ENCODE peak calls at places on chromosomes 13 and 19, in seven cellular contexts. One of them, this sample, is unnamed.

GRCh38 chr13:79678100-79678499 is 197.1 kb downstream of the NDFIP2 start:
- DNase-seq in right atrium auricular region: no peak
- DNase-seq in hepatocyte: peak; percentile 21
- DNase-seq in iPS DF 6.9: no peak
- DNase-seq in breast epithelium: no peak
- DNase-seq in fibroblast of lung: peak; percentile 72
- DNase-seq in aorta: no peak
- DNase-seq in this sample: no peak

GRCh38 chr19:49441210-49441959 is at the start of gene SLC17A7:
- DNase-seq in right atrium auricular region: peak; percentile 71
- DNase-seq in hepatocyte: peak; percentile 59
- DNase-seq in iPS DF 6.9: no peak
- DNase-seq in breast epithelium: no peak
- DNase-seq in fibroblast of lung: no peak
- DNase-seq in aorta: peak; percentile 69
- DNase-seq in this sample: no peak

GRCh38 chr19:33649919-33650305 is 28.2 kb downstream of the CHST8 start:
- DNase-seq in right atrium auricular region: no peak
- DNase-seq in hepatocyte: no peak
- DNase-seq in iPS DF 6.9: no peak
- DNase-seq in breast epithelium: no peak
- DNase-seq in fibroblast of lung: no peak
- DNase-seq in aorta: no peak
- DNase-seq in this sample: no peak

GRCh38 chr13:85997587-85997986 is 198.4 kb upstream of the SLITRK6 start:
- DNase-seq in right atrium auricular region: no peak
- DNase-seq in hepatocyte: no peak
- DNase-seq in iPS DF 6.9: no peak
- DNase-seq in breast epithelium: no peak
- DNase-seq in fibroblast of lung: no peak
- DNase-seq in aorta: no peak
- DNase-seq in this sample: no peak

GRCh38 chr13:46615888-46616531 is 63.0 kb downstream of the LRCH1 start:
- DNase-seq in right atrium auricular region: no peak
- DNase-seq in hepatocyte: peak; percentile 20
- DNase-seq in iPS DF 6.9: no peak
- DNase-seq in breast epithelium: no peak
- DNase-seq in fibroblast of lung: peak; percentile 20
- DNase-seq in aorta: no peak
- DNase-seq in this sample: no peak

GRCh38 chr19:16185123-16185924 is at the start of gene FAM32A:
- DNase-seq in right atrium auricular region: peak; percentile 100
- DNase-seq in hepatocyte: peak; percentile 98
- DNase-seq in iPS DF 6.9: peak; percentile 94
- DNase-seq in breast epithelium: peak; percentile 99
- DNase-seq in fibroblast of lung: peak; percentile 99
- DNase-seq in aorta: peak; percentile 99
- DNase-seq in this sample: peak; percentile 99

GRCh38 chr13:29227560-29227959 is 367.9 kb downstream of the SLC7A1 start:
- DNase-seq in right atrium auricular region: no peak
- DNase-seq in hepatocyte: peak; percentile 12
- DNase-seq in iPS DF 6.9: no peak
- DNase-seq in breast epithelium: no peak
- DNase-seq in fibroblast of lung: no peak
- DNase-seq in aorta: no peak
- DNase-seq in this sample: no peak

GRCh38 chr13:101596803-101597202 is 144.3 kb downstream of the ITGBL1 start:
- DNase-seq in right atrium auricular region: no peak
- DNase-seq in hepatocyte: no peak
- DNase-seq in iPS DF 6.9: no peak
- DNase-seq in breast epithelium: no peak
- DNase-seq in fibroblast of lung: no peak
- DNase-seq in aorta: no peak
- DNase-seq in this sample: no peak

GRCh38 chr19:11814707-11815050 is 606 bp downstream of the ZNF440 start:
- DNase-seq in right atrium auricular region: no peak
- DNase-seq in hepatocyte: peak; percentile 50
- DNase-seq in iPS DF 6.9: no peak
- DNase-seq in breast epithelium: no peak
- DNase-seq in fibroblast of lung: peak; percentile 42
- DNase-seq in aorta: no peak
- DNase-seq in this sample: no peak

GRCh38 chr13:21219044-21219381 is 42.6 kb downstream of the MRPL57 start:
- DNase-seq in right atrium auricular region: no peak
- DNase-seq in hepatocyte: no peak
- DNase-seq in iPS DF 6.9: no peak
- DNase-seq in breast epithelium: no peak
- DNase-seq in fibroblast of lung: no peak
- DNase-seq in aorta: no peak
- DNase-seq in this sample: no peak

GRCh38 chr19:20078696-20079095 is 896 bp downstream of the ZNF90 start:
- DNase-seq in right atrium auricular region: no peak
- DNase-seq in hepatocyte: peak; percentile 53
- DNase-seq in iPS DF 6.9: no peak
- DNase-seq in breast epithelium: no peak
- DNase-seq in fibroblast of lung: peak; percentile 31
- DNase-seq in aorta: peak; percentile 49
- DNase-seq in this sample: peak; percentile 5

GRCh38 chr13:92196566-92197256 is 798.3 kb downstream of the GPC5 start:
- DNase-seq in right atrium auricular region: no peak
- DNase-seq in hepatocyte: no peak
- DNase-seq in iPS DF 6.9: no peak
- DNase-seq in breast epithelium: no peak
- DNase-seq in fibroblast of lung: peak; percentile 24
- DNase-seq in aorta: no peak
- DNase-seq in this sample: no peak

GRCh38 chr19:50909240-50910070 is 1.7 kb downstream of the KLK4 start:
- DNase-seq in right atrium auricular region: no peak
- DNase-seq in hepatocyte: peak; percentile 69
- DNase-seq in iPS DF 6.9: peak; percentile 77
- DNase-seq in breast epithelium: peak; percentile 44
- DNase-seq in fibroblast of lung: no peak
- DNase-seq in aorta: peak; percentile 53
- DNase-seq in this sample: peak; percentile 62

GRCh38 chr19:29724102-29724641 is 9.1 kb upstream of the C19orf12 start:
- DNase-seq in right atrium auricular region: no peak
- DNase-seq in hepatocyte: peak; percentile 46
- DNase-seq in iPS DF 6.9: no peak
- DNase-seq in breast epithelium: no peak
- DNase-seq in fibroblast of lung: peak; percentile 32
- DNase-seq in aorta: no peak
- DNase-seq in this sample: no peak

GRCh38 chr13:31204592-31204991 is 4.8 kb downstream of the B3GLCT start:
- DNase-seq in right atrium auricular region: no peak
- DNase-seq in hepatocyte: peak; percentile 35
- DNase-seq in iPS DF 6.9: no peak
- DNase-seq in breast epithelium: no peak
- DNase-seq in fibroblast of lung: peak; percentile 78
- DNase-seq in aorta: no peak
- DNase-seq in this sample: no peak

GRCh38 chr19:8638078-8638619 is 7.7 kb downstream of the NFILZ start:
- DNase-seq in right atrium auricular region: no peak
- DNase-seq in hepatocyte: no peak
- DNase-seq in iPS DF 6.9: no peak
- DNase-seq in breast epithelium: no peak
- DNase-seq in fibroblast of lung: peak; percentile 89
- DNase-seq in aorta: peak; percentile 85
- DNase-seq in this sample: peak; percentile 47

DNA sequence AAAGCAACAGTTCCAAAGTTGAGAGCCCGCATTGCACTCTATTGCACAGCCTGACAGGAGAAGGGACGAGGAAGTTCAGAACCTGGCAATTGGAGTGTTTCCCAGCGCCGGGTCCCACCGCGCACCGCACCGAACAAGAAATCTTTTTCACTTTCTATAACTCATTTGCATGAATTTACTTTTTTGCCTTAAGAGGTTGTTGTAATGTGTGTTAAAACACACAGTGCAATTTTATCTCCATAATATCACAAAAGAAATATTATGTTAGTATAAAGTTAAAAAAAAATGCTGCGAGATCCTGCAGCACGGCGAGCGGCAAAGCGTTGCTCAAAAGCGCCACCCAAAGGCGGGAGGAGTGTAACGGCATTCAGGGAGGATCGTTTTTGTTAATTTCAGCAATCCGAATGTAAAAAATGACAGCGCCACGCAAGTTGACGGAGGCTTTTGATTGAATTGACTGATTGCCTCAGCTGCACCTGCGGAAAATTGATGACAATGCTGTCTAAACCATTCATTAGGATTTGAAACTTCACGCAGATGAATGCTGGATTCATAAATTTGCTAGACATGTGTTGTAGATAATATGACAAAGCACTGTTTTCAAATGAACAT is 303.6 kb upstream of the ZNF507 start:
- DNase-seq in right atrium auricular region: no peak
- DNase-seq in hepatocyte: peak; percentile 76
- DNase-seq in iPS DF 6.9: peak; percentile 5
- DNase-seq in breast epithelium: no peak
- DNase-seq in fibroblast of lung: peak; percentile 21
- DNase-seq in aorta: no peak
- DNase-seq in this sample: peak; percentile 41
- H3K27me3 ChIP-seq in right atrium auricular region: no peaks in the 10 kb centered on the region
- H3K27me3 ChIP-seq in hepatocyte: peaks cover 21% of the 10 kb centered on the region
- H3K27me3 ChIP-seq in iPS DF 6.9: peaks cover 2% of the 10 kb centered on the region
- H3K27me3 ChIP-seq in breast epithelium: no peaks in the 10 kb centered on the region
- H3K27me3 ChIP-seq in fibroblast of lung: no peaks in the 10 kb centered on the region
- H3K27me3 ChIP-seq in aorta: no peaks in the 10 kb centered on the region
- H3K27me3 ChIP-seq in this sample: peaks cover 6% of the 10 kb centered on the region

GRCh38 chr19:39317476-39317875 is 3.2 kb downstream of the LRFN1 start:
- DNase-seq in right atrium auricular region: no peak
- DNase-seq in hepatocyte: no peak
- DNase-seq in iPS DF 6.9: no peak
- DNase-seq in breast epithelium: no peak
- DNase-seq in fibroblast of lung: no peak
- DNase-seq in aorta: no peak
- DNase-seq in this sample: no peak
- H3K4me3 ChIP-seq in right atrium auricular region: no peak overlapping the region
- H3K4me3 ChIP-seq in hepatocyte: no peak overlapping the region
- H3K4me3 ChIP-seq in iPS DF 6.9: no peak overlapping the region
- H3K4me3 ChIP-seq in breast epithelium: no peak overlapping the region
- H3K4me3 ChIP-seq in fibroblast of lung: no peak overlapping the region
- H3K4me3 ChIP-seq in aorta: no peak overlapping the region
- H3K4me3 ChIP-seq in this sample: no peak overlapping the region

GRCh38 chr19:3572855-3573161 is at the start of gene HMG20B:
- DNase-seq in right atrium auricular region: no peak
- DNase-seq in hepatocyte: no peak
- DNase-seq in iPS DF 6.9: no peak
- DNase-seq in breast epithelium: no peak
- DNase-seq in fibroblast of lung: no peak
- DNase-seq in aorta: no peak
- DNase-seq in this sample: no peak

GRCh38 chr19:3573162-3573857 is 566 bp downstream of the HMG20B start:
- DNase-seq in right atrium auricular region: no peak
- DNase-seq in hepatocyte: peak; percentile 58
- DNase-seq in iPS DF 6.9: no peak
- DNase-seq in breast epithelium: no peak
- DNase-seq in fibroblast of lung: no peak
- DNase-seq in aorta: peak; percentile 65
- DNase-seq in this sample: peak; percentile 86

GRCh38 chr19:3572132-3572854 is 451 bp upstream of the HMG20B start:
- DNase-seq in right atrium auricular region: peak; percentile 100
- DNase-seq in hepatocyte: peak; percentile 100
- DNase-seq in iPS DF 6.9: peak; percentile 92
- DNase-seq in breast epithelium: peak; percentile 100
- DNase-seq in fibroblast of lung: peak; percentile 100
- DNase-seq in aorta: peak; percentile 100
- DNase-seq in this sample: peak; percentile 99

GRCh38 chr19:3575260-3575741 is 2.6 kb downstream of the HMG20B start:
- DNase-seq in right atrium auricular region: no peak
- DNase-seq in hepatocyte: no peak
- DNase-seq in iPS DF 6.9: no peak
- DNase-seq in breast epithelium: no peak
- DNase-seq in fibroblast of lung: no peak
- DNase-seq in aorta: no peak
- DNase-seq in this sample: peak; percentile 50

GRCh38 chr19:3573858-3574637 is 1.3 kb downstream of the HMG20B start:
- DNase-seq in right atrium auricular region: peak; percentile 75
- DNase-seq in hepatocyte: peak; percentile 93
- DNase-seq in iPS DF 6.9: peak; percentile 94
- DNase-seq in breast epithelium: peak; percentile 81
- DNase-seq in fibroblast of lung: peak; percentile 89
- DNase-seq in aorta: peak; percentile 96
- DNase-seq in this sample: peak; percentile 84
- H3K27ac ChIP-seq in right atrium auricular region: no peak overlapping the region
- H3K27ac ChIP-seq in hepatocyte: no peak overlapping the region
- H3K27ac ChIP-seq in iPS DF 6.9: no peak overlapping the region
- H3K27ac ChIP-seq in breast epithelium: peak overlapping the region; percentile 89
- H3K27ac ChIP-seq in fibroblast of lung: no peak overlapping the region
- H3K27ac ChIP-seq in aorta: no peak overlapping the region
- H3K27ac ChIP-seq in this sample: no peak overlapping the region

GRCh38 chr13:59888408-59888807 is 275.3 kb downstream of the DIAPH3 start:
- DNase-seq in right atrium auricular region: no peak
- DNase-seq in hepatocyte: no peak
- DNase-seq in iPS DF 6.9: no peak
- DNase-seq in breast epithelium: no peak
- DNase-seq in fibroblast of lung: no peak
- DNase-seq in aorta: no peak
- DNase-seq in this sample: no peak

GRCh38 chr13:59893261-59893660 is 270.5 kb downstream of the DIAPH3 start:
- DNase-seq in right atrium auricular region: no peak
- DNase-seq in hepatocyte: no peak
- DNase-seq in iPS DF 6.9: no peak
- DNase-seq in breast epithelium: no peak
- DNase-seq in fibroblast of lung: no peak
- DNase-seq in aorta: no peak
- DNase-seq in this sample: no peak

GRCh38 chr13:59890064-59890463 is 273.7 kb downstream of the DIAPH3 start:
- DNase-seq in right atrium auricular region: no peak
- DNase-seq in hepatocyte: peak; percentile 35
- DNase-seq in iPS DF 6.9: no peak
- DNase-seq in breast epithelium: no peak
- DNase-seq in fibroblast of lung: no peak
- DNase-seq in aorta: no peak
- DNase-seq in this sample: no peak

GRCh38 chr13:59891053-59891452 is 272.7 kb downstream of the DIAPH3 start:
- DNase-seq in right atrium auricular region: no peak
- DNase-seq in hepatocyte: no peak
- DNase-seq in iPS DF 6.9: no peak
- DNase-seq in breast epithelium: no peak
- DNase-seq in fibroblast of lung: no peak
- DNase-seq in aorta: no peak
- DNase-seq in this sample: no peak
- H3K27me3 ChIP-seq in right atrium auricular region: no peaks in the 10 kb centered on the region
- H3K27me3 ChIP-seq in hepatocyte: no peaks in the 10 kb centered on the region
- H3K27me3 ChIP-seq in iPS DF 6.9: no peaks in the 10 kb centered on the region
- H3K27me3 ChIP-seq in breast epithelium: no peaks in the 10 kb centered on the region
- H3K27me3 ChIP-seq in fibroblast of lung: no peaks in the 10 kb centered on the region
- H3K27me3 ChIP-seq in aorta: no peaks in the 10 kb centered on the region
- H3K27me3 ChIP-seq in this sample: no peaks in the 10 kb centered on the region